ENCODE peak calls at places on chromosomes 7 and 10, in seven cellular contexts. One of them, this sample, is unnamed.

GRCh38 chr10:31320598-31321211 is 1.7 kb downstream of the ZEB1 start:
- DNase-seq in fibroblast of mammary gland: peak
- DNase-seq in fibroblast of the aortic adventitia: peak
- DNase-seq in prostate gland: no peak
- DNase-seq in GM10248: peak
- DNase-seq in AG04450: no peak
- DNase-seq in SK-N-SH: peak
- DNase-seq in this sample: peak

GRCh38 chr7:68185641-68186040 is 1189.0 kb downstream of the TYW1 start:
- DNase-seq in fibroblast of mammary gland: no peak
- DNase-seq in fibroblast of the aortic adventitia: no peak
- DNase-seq in prostate gland: no peak
- DNase-seq in GM10248: no peak
- DNase-seq in AG04450: no peak
- DNase-seq in SK-N-SH: peak
- DNase-seq in this sample: no peak

GRCh38 chr7:156764016-156764669 is 123.6 kb downstream of the RNF32 start:
- DNase-seq in fibroblast of mammary gland: peak
- DNase-seq in fibroblast of the aortic adventitia: peak
- DNase-seq in prostate gland: peak
- DNase-seq in GM10248: no peak
- DNase-seq in AG04450: peak
- DNase-seq in SK-N-SH: peak
- DNase-seq in this sample: peak

GRCh38 chr10:50545846-50546245 is 77.9 kb downstream of the SGMS1 start:
- DNase-seq in fibroblast of mammary gland: no peak
- DNase-seq in fibroblast of the aortic adventitia: peak
- DNase-seq in prostate gland: no peak
- DNase-seq in GM10248: no peak
- DNase-seq in AG04450: no peak
- DNase-seq in SK-N-SH: no peak
- DNase-seq in this sample: no peak

GRCh38 chr7:148461780-148462179 is 128.8 kb upstream of the C7orf33 start:
- DNase-seq in fibroblast of mammary gland: no peak
- DNase-seq in fibroblast of the aortic adventitia: no peak
- DNase-seq in prostate gland: no peak
- DNase-seq in GM10248: no peak
- DNase-seq in AG04450: no peak
- DNase-seq in SK-N-SH: no peak
- DNase-seq in this sample: no peak

GRCh38 chr7:129394982-129395906 is 39.0 kb upstream of the STRIP2 start:
- DNase-seq in fibroblast of mammary gland: no peak
- DNase-seq in fibroblast of the aortic adventitia: peak
- DNase-seq in prostate gland: no peak
- DNase-seq in GM10248: no peak
- DNase-seq in AG04450: no peak
- DNase-seq in SK-N-SH: no peak
- DNase-seq in this sample: no peak

GRCh38 chr10:99993994-99994689 is 15.6 kb downstream of the DNMBP start:
- DNase-seq in fibroblast of mammary gland: peak
- DNase-seq in fibroblast of the aortic adventitia: peak
- DNase-seq in prostate gland: no peak
- DNase-seq in GM10248: peak
- DNase-seq in AG04450: no peak
- DNase-seq in SK-N-SH: no peak
- DNase-seq in this sample: peak

GRCh38 chr7:94540428-94540827 is 30.8 kb downstream of the CASD1 start:
- DNase-seq in fibroblast of mammary gland: no peak
- DNase-seq in fibroblast of the aortic adventitia: peak
- DNase-seq in prostate gland: no peak
- DNase-seq in GM10248: no peak
- DNase-seq in AG04450: no peak
- DNase-seq in SK-N-SH: no peak
- DNase-seq in this sample: no peak

GRCh38 chr7:110835209-110835608 is 255.7 kb upstream of the LRRN3 start:
- DNase-seq in fibroblast of mammary gland: peak
- DNase-seq in fibroblast of the aortic adventitia: no peak
- DNase-seq in prostate gland: peak
- DNase-seq in GM10248: no peak
- DNase-seq in AG04450: no peak
- DNase-seq in SK-N-SH: peak
- DNase-seq in this sample: no peak

GRCh38 chr10:72763201-72763600 is 71.3 kb downstream of the MCU start:
- DNase-seq in fibroblast of mammary gland: no peak
- DNase-seq in fibroblast of the aortic adventitia: no peak
- DNase-seq in prostate gland: no peak
- DNase-seq in GM10248: no peak
- DNase-seq in AG04450: no peak
- DNase-seq in SK-N-SH: no peak
- DNase-seq in this sample: no peak

GRCh38 chr10:77111611-77112550 is 525.7 kb downstream of the KCNMA1 start:
- DNase-seq in fibroblast of mammary gland: peak
- DNase-seq in fibroblast of the aortic adventitia: peak
- DNase-seq in prostate gland: no peak
- DNase-seq in GM10248: peak
- DNase-seq in AG04450: peak
- DNase-seq in SK-N-SH: peak
- DNase-seq in this sample: peak

GRCh38 chr10:77348082-77348481 is 289.5 kb downstream of the KCNMA1 start:
- DNase-seq in fibroblast of mammary gland: peak
- DNase-seq in fibroblast of the aortic adventitia: peak
- DNase-seq in prostate gland: no peak
- DNase-seq in GM10248: no peak
- DNase-seq in AG04450: no peak
- DNase-seq in SK-N-SH: no peak
- DNase-seq in this sample: peak

GRCh38 chr10:97217299-97217698 is 31.5 kb upstream of the SLIT1 start:
- DNase-seq in fibroblast of mammary gland: no peak
- DNase-seq in fibroblast of the aortic adventitia: no peak
- DNase-seq in prostate gland: no peak
- DNase-seq in GM10248: no peak
- DNase-seq in AG04450: no peak
- DNase-seq in SK-N-SH: no peak
- DNase-seq in this sample: no peak

GRCh38 chr10:11160982-11161554 is 143.4 kb downstream of the CELF2 start:
- DNase-seq in fibroblast of mammary gland: no peak
- DNase-seq in fibroblast of the aortic adventitia: no peak
- DNase-seq in prostate gland: no peak
- DNase-seq in GM10248: no peak
- DNase-seq in AG04450: no peak
- DNase-seq in SK-N-SH: no peak
- DNase-seq in this sample: no peak

GRCh38 chr7:29277436-29278215 is 83.1 kb downstream of the CHN2 start:
- DNase-seq in fibroblast of mammary gland: no peak
- DNase-seq in fibroblast of the aortic adventitia: no peak
- DNase-seq in prostate gland: no peak
- DNase-seq in GM10248: no peak
- DNase-seq in AG04450: no peak
- DNase-seq in SK-N-SH: no peak
- DNase-seq in this sample: no peak

GRCh38 chr10:132644544-132645530 is 107.2 kb downstream of the INPP5A start:
- DNase-seq in fibroblast of mammary gland: no peak
- DNase-seq in fibroblast of the aortic adventitia: no peak
- DNase-seq in prostate gland: no peak
- DNase-seq in GM10248: no peak
- DNase-seq in AG04450: no peak
- DNase-seq in SK-N-SH: no peak
- DNase-seq in this sample: no peak

GRCh38 chr10:104329754-104330153 is 8.5 kb downstream of the ITPRIP start:
- DNase-seq in fibroblast of mammary gland: peak
- DNase-seq in fibroblast of the aortic adventitia: peak
- DNase-seq in prostate gland: no peak
- DNase-seq in GM10248: no peak
- DNase-seq in AG04450: no peak
- DNase-seq in SK-N-SH: no peak
- DNase-seq in this sample: peak

GRCh38 chr7:22444181-22444966 is 55.6 kb downstream of the STEAP1B start:
- DNase-seq in fibroblast of mammary gland: no peak
- DNase-seq in fibroblast of the aortic adventitia: no peak
- DNase-seq in prostate gland: peak
- DNase-seq in GM10248: no peak
- DNase-seq in AG04450: no peak
- DNase-seq in SK-N-SH: no peak
- DNase-seq in this sample: no peak

GRCh38 chr10:123997486-123998196 is 95.8 kb downstream of the CHST15 start:
- DNase-seq in fibroblast of mammary gland: peak
- DNase-seq in fibroblast of the aortic adventitia: peak
- DNase-seq in prostate gland: no peak
- DNase-seq in GM10248: peak
- DNase-seq in AG04450: peak
- DNase-seq in SK-N-SH: peak
- DNase-seq in this sample: peak

GRCh38 chr7:142872106-142872675 is 13.4 kb downstream of the TRPV6 start:
- DNase-seq in fibroblast of mammary gland: no peak
- DNase-seq in fibroblast of the aortic adventitia: no peak
- DNase-seq in prostate gland: no peak
- DNase-seq in GM10248: no peak
- DNase-seq in AG04450: no peak
- DNase-seq in SK-N-SH: no peak
- DNase-seq in this sample: no peak

GRCh38 chr7:41103331-41103730 is 599.6 kb downstream of the INHBA start:
- DNase-seq in fibroblast of mammary gland: no peak
- DNase-seq in fibroblast of the aortic adventitia: peak
- DNase-seq in prostate gland: no peak
- DNase-seq in GM10248: peak
- DNase-seq in AG04450: no peak
- DNase-seq in SK-N-SH: no peak
- DNase-seq in this sample: peak

GRCh38 chr10:59337254-59337653 is 25.1 kb downstream of the FAM13C start:
- DNase-seq in fibroblast of mammary gland: peak
- DNase-seq in fibroblast of the aortic adventitia: peak
- DNase-seq in prostate gland: peak
- DNase-seq in GM10248: no peak
- DNase-seq in AG04450: peak
- DNase-seq in SK-N-SH: no peak
- DNase-seq in this sample: no peak

GRCh38 chr7:98613601-98614425 is 3.3 kb upstream of the NPTX2 start:
- DNase-seq in fibroblast of mammary gland: peak
- DNase-seq in fibroblast of the aortic adventitia: peak
- DNase-seq in prostate gland: no peak
- DNase-seq in GM10248: no peak
- DNase-seq in AG04450: no peak
- DNase-seq in SK-N-SH: no peak
- DNase-seq in this sample: peak

GRCh38 chr10:31630866-31631567 is 297.6 kb downstream of the ARHGAP12 start:
- DNase-seq in fibroblast of mammary gland: no peak
- DNase-seq in fibroblast of the aortic adventitia: peak
- DNase-seq in prostate gland: no peak
- DNase-seq in GM10248: no peak
- DNase-seq in AG04450: no peak
- DNase-seq in SK-N-SH: no peak
- DNase-seq in this sample: no peak

GRCh38 chr7:604038-604883 is 84.6 kb upstream of the PDGFA start:
- DNase-seq in fibroblast of mammary gland: peak
- DNase-seq in fibroblast of the aortic adventitia: no peak
- DNase-seq in prostate gland: peak
- DNase-seq in GM10248: peak
- DNase-seq in AG04450: no peak
- DNase-seq in SK-N-SH: no peak
- DNase-seq in this sample: no peak

GRCh38 chr7:601573-602340 is 82.1 kb upstream of the PDGFA start:
- DNase-seq in fibroblast of mammary gland: no peak
- DNase-seq in fibroblast of the aortic adventitia: no peak
- DNase-seq in prostate gland: no peak
- DNase-seq in GM10248: peak
- DNase-seq in AG04450: no peak
- DNase-seq in SK-N-SH: no peak
- DNase-seq in this sample: no peak

GRCh38 chr7:603152-603941 is 83.7 kb upstream of the PDGFA start:
- DNase-seq in fibroblast of mammary gland: no peak
- DNase-seq in fibroblast of the aortic adventitia: no peak
- DNase-seq in prostate gland: no peak
- DNase-seq in GM10248: no peak
- DNase-seq in AG04450: no peak
- DNase-seq in SK-N-SH: no peak
- DNase-seq in this sample: no peak

GRCh38 chr7:600935-601334 is 81.3 kb upstream of the PDGFA start:
- DNase-seq in fibroblast of mammary gland: no peak
- DNase-seq in fibroblast of the aortic adventitia: no peak
- DNase-seq in prostate gland: no peak
- DNase-seq in GM10248: no peak
- DNase-seq in AG04450: no peak
- DNase-seq in SK-N-SH: no peak
- DNase-seq in this sample: no peak

GRCh38 chr7:602341-603141 is 82.9 kb upstream of the PDGFA start:
- DNase-seq in fibroblast of mammary gland: peak
- DNase-seq in fibroblast of the aortic adventitia: no peak
- DNase-seq in prostate gland: no peak
- DNase-seq in GM10248: peak
- DNase-seq in AG04450: no peak
- DNase-seq in SK-N-SH: no peak
- DNase-seq in this sample: no peak
- TF ChIP-seq CTCF in fibroblast of mammary gland: no peak
- TF ChIP-seq CTCF in fibroblast of the aortic adventitia: no peak
- TF ChIP-seq CTCF in prostate gland: no peak
- TF ChIP-seq CTCF in GM10248: no peak
- TF ChIP-seq CTCF in AG04450: no peak
- TF ChIP-seq CTCF in SK-N-SH: no peak
- TF ChIP-seq CTCF in this sample: no peak

DNA sequence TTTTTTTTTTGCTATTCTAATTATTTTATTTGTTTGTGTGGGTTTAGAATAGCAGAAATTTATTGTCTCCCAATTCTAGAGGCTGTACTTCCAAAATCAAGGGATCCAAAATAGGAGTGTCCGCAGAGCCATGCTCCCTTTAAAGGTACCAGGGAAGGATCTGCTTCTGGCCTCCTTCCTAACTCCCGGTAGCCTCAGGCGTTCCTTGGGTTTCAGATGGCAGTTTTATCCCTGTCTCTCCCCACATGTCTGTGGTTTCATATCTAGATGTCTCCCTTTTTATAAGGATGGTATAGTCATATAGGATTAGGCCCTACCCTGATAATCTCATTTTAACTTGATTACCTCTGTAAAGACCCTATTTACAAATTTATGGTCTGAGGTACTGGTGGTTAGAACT is 48.4 kb downstream of the BMPR1A start:
- DNase-seq in fibroblast of mammary gland: no peak
- DNase-seq in fibroblast of the aortic adventitia: no peak
- DNase-seq in prostate gland: no peak
- DNase-seq in GM10248: no peak
- DNase-seq in AG04450: no peak
- DNase-seq in SK-N-SH: no peak
- DNase-seq in this sample: no peak
- TF ChIP-seq CTCF in fibroblast of mammary gland: no peak
- TF ChIP-seq CTCF in fibroblast of the aortic adventitia: no peak
- TF ChIP-seq CTCF in prostate gland: no peak
- TF ChIP-seq CTCF in GM10248: no peak
- TF ChIP-seq CTCF in AG04450: no peak
- TF ChIP-seq CTCF in SK-N-SH: no peak
- TF ChIP-seq CTCF in this sample: no peak

GRCh38 chr7:144098776-144099175 is 10.6 kb upstream of the OR2A2 start:
- DNase-seq in fibroblast of mammary gland: no peak
- DNase-seq in fibroblast of the aortic adventitia: no peak
- DNase-seq in prostate gland: no peak
- DNase-seq in GM10248: no peak
- DNase-seq in AG04450: no peak
- DNase-seq in SK-N-SH: no peak
- DNase-seq in this sample: no peak
- TF ChIP-seq CTCF in fibroblast of mammary gland: no peak
- TF ChIP-seq CTCF in fibroblast of the aortic adventitia: no peak
- TF ChIP-seq CTCF in prostate gland: no peak
- TF ChIP-seq CTCF in GM10248: no peak
- TF ChIP-seq CTCF in AG04450: no peak
- TF ChIP-seq CTCF in SK-N-SH: no peak
- TF ChIP-seq CTCF in this sample: no peak

GRCh38 chr7:123070702-123071286 is 75.3 kb upstream of the TAS2R16 start:
- DNase-seq in fibroblast of mammary gland: peak
- DNase-seq in fibroblast of the aortic adventitia: peak
- DNase-seq in prostate gland: no peak
- DNase-seq in GM10248: peak
- DNase-seq in AG04450: no peak
- DNase-seq in SK-N-SH: peak
- DNase-seq in this sample: no peak
- TF ChIP-seq CTCF in fibroblast of mammary gland: peak
- TF ChIP-seq CTCF in fibroblast of the aortic adventitia: peak
- TF ChIP-seq CTCF in prostate gland: no peak
- TF ChIP-seq CTCF in GM10248: peak
- TF ChIP-seq CTCF in AG04450: no peak
- TF ChIP-seq CTCF in SK-N-SH: peak
- TF ChIP-seq CTCF in this sample: peak

This sample was measured in HFFc6.